ENCODE peak calls at places on chromosomes 13 and 19, in ten cellular contexts. P is glutamatergic neuron; X is NCI-H187 treated with DMSO at 0.1 percent for 48 hours; U is activated B cell treated with CpG ODN at 0.5 μM for 24 hours; Z is HT-29; F is NCI-H2029 treated with DMSO at 0.1 percent for 48 hours; S is M059J; J is GM12865; H is adipocyte; R is effector CD4-positive, alpha-beta T cell. I is an unnamed sample.

GRCh38 chr13:39501711-39502324 is 101.2 kb downstream of the LHFPL6 start:
- DNase-seq in X (no peak), J (no peak), P (no peak), R (no peak), S (peak; percentile 49), H (no peak), Z (no peak), U (no peak), F (no peak), I (no peak)

GRCh38 chr19:3110126-3110825 is 16.1 kb downstream of the GNA11 start:
- DNase-seq in H (no peak), F (no peak), Z (no peak), R (no peak), U (no peak), J (no peak), S (no peak), X (no peak), P (no peak), I (no peak)

GRCh38 chr19:33248954-33249613 is 23.4 kb upstream of the SLC7A10 start:
- DNase-seq in X (no peak), S (peak; percentile 63), R (no peak), Z (peak; percentile 64), J (no peak), U (no peak), F (no peak), P (no peak), H (no peak), I (peak; percentile 53)

GRCh38 chr19:53506728-53507127 is 31.2 kb upstream of the ZNF331 start:
- DNase-seq in U (no peak), F (no peak), J (no peak), H (no peak), Z (no peak), R (no peak), P (no peak), X (no peak), S (no peak), I (no peak)

GRCh38 chr13:95870421-95870820 is 182.8 kb downstream of the UGGT2 start:
- DNase-seq in J (no peak), S (no peak), R (no peak), F (no peak), X (no peak), H (no peak), U (no peak), P (no peak), Z (no peak), I (no peak)

GRCh38 chr13:24275041-24275440 is 34.3 kb upstream of the C1QTNF9 start:
- DNase-seq in X (no peak), U (no peak), S (no peak), F (no peak), H (no peak), J (peak; percentile 24), P (no peak), R (no peak), Z (no peak), I (no peak)

GRCh38 chr13:33723365-33723764 is 94.6 kb upstream of the RFC3 start:
- DNase-seq in X (no peak), J (no peak), R (no peak), S (no peak), U (no peak), H (peak; percentile 21), F (no peak), P (no peak), Z (no peak), I (peak; percentile 32)

GRCh38 chr13:65631078-65631477 is 1599.1 kb downstream of the PCDH9 start:
- DNase-seq in F (no peak), S (no peak), X (no peak), H (peak; percentile 68), Z (no peak), R (no peak), P (no peak), U (no peak), J (no peak), I (no peak)

GRCh38 chr13:74444161-74444571 is 310.0 kb upstream of the KLF12 start:
- DNase-seq in H (peak; percentile 20), R (no peak), S (peak; percentile 91), Z (no peak), J (no peak), X (no peak), P (no peak), U (no peak), F (no peak), I (no peak)

GRCh38 chr13:27339299-27339698 is 68.7 kb downstream of the RASL11A start:
- DNase-seq in R (peak; percentile 8), U (no peak), X (no peak), F (no peak), Z (peak; percentile 98), J (peak; percentile 70), H (peak; percentile 55), S (peak; percentile 11), P (peak; percentile 58), I (peak; percentile 60)

GRCh38 chr19:33134571-33135041 is 2.7 kb downstream of the WDR88 start:
- DNase-seq in P (no peak), X (no peak), F (no peak), U (no peak), R (no peak), S (no peak), J (no peak), H (no peak), Z (no peak), I (no peak)

GRCh38 chr19:55406869-55407624 is 541 bp downstream of the UBE2S start:
- DNase-seq in J (peak; percentile 53), F (no peak), P (peak; percentile 41), S (peak; percentile 33), Z (peak; percentile 54), R (no peak), H (peak; percentile 68), U (no peak), X (no peak), I (no peak)

GRCh38 chr19:41083516-41083915 is 4.7 kb upstream of the CYP2A13 start:
- DNase-seq in F (no peak), Z (peak; percentile 16), S (peak; percentile 57), R (no peak), P (no peak), X (no peak), U (no peak), H (no peak), J (no peak), I (no peak)

GRCh38 chr19:28886708-28887107 is 326.2 kb downstream of the UQCRFS1 start:
- DNase-seq in P (no peak), X (no peak), J (no peak), F (no peak), Z (no peak), S (no peak), H (no peak), R (no peak), U (no peak), I (no peak)

GRCh38 chr19:38691938-38692457 is 44.5 kb downstream of the ACTN4 start:
- DNase-seq in S (peak; percentile 95), R (no peak), X (no peak), F (no peak), Z (no peak), J (no peak), P (no peak), U (no peak), H (peak; percentile 95), I (no peak)

GRCh38 chr19:6092329-6093286 is 17.7 kb downstream of the RFX2 start:
- DNase-seq in Z (peak; percentile 89), F (no peak), R (no peak), S (peak; percentile 95), P (peak; percentile 80), U (no peak), J (peak; percentile 41), X (no peak), H (peak; percentile 88), I (peak; percentile 56)

GRCh38 chr13:99153219-99153618 is 47.4 kb upstream of the UBAC2 start:
- DNase-seq in S (peak; percentile 43), U (no peak), R (no peak), J (no peak), F (no peak), H (no peak), X (no peak), Z (no peak), P (no peak), I (no peak)

GRCh38 chr19:46383846-46384245 is 29.5 kb downstream of the CCDC8 start:
- DNase-seq in P (no peak), F (no peak), R (no peak), J (no peak), U (no peak), Z (no peak), X (no peak), S (no peak), H (no peak), I (no peak)

GRCh38 chr13:26041476-26041875 is 10.3 kb downstream of the SHISA2 start:
- DNase-seq in J (no peak), F (no peak), H (no peak), U (no peak), Z (no peak), R (no peak), S (no peak), X (no peak), P (no peak), I (no peak)

GRCh38 chr13:44305845-44306244 is 67.8 kb upstream of the SERP2 start:
- DNase-seq in S (peak; percentile 26), X (no peak), J (no peak), H (no peak), P (no peak), R (no peak), F (peak; percentile 13), Z (no peak), U (no peak), I (no peak)

GRCh38 chr19:17803264-17803896 is 8.4 kb downstream of the B3GNT3 start:
- DNase-seq in H (no peak), Z (no peak), P (no peak), U (no peak), F (no peak), J (no peak), X (no peak), S (no peak), R (no peak), I (no peak)

GRCh38 chr19:55206664-55207500 is 2.4 kb downstream of the PTPRH start:
- DNase-seq in X (no peak), Z (peak; percentile 99), F (peak; percentile 20), S (peak; percentile 93), U (no peak), R (no peak), H (peak; percentile 92), J (no peak), P (peak; percentile 82), I (peak; percentile 93)

GRCh38 chr19:36547001-36547732 is 19.1 kb upstream of the ZNF260 start:
- DNase-seq in S (peak; percentile 10), X (no peak), H (no peak), Z (peak; percentile 27), U (no peak), J (no peak), F (no peak), R (no peak), P (no peak), I (no peak)

GRCh38 chr13:52127783-52128702 is 830 bp downstream of the NEK5 start:
- DNase-seq in S (peak; percentile 64), H (peak; percentile 83), X (peak; percentile 11), F (peak; percentile 18), P (peak; percentile 43), Z (peak; percentile 96), R (peak; percentile 29), J (peak; percentile 59), U (peak; percentile 17), I (peak; percentile 68)

GRCh38 chr13:114226088-114226487 is 8.6 kb upstream of the CDC16 start:
- DNase-seq in R (no peak), H (no peak), P (no peak), J (peak; percentile 17), U (no peak), X (no peak), F (no peak), Z (no peak), S (no peak), I (no peak)

GRCh38 chr13:43448605-43449004 is 338.2 kb downstream of the ENOX1 start:
- DNase-seq in P (no peak), Z (no peak), X (no peak), F (no peak), J (no peak), H (no peak), S (no peak), R (no peak), U (no peak), I (no peak)

GRCh38 chr13:23695196-23695595 is 125.0 kb downstream of the TNFRSF19 start:
- DNase-seq in S (no peak), P (no peak), Z (no peak), U (no peak), J (no peak), F (no peak), X (no peak), H (no peak), R (no peak), I (no peak)

GRCh38 chr19:11066326-11066725 is 22.9 kb upstream of the LDLR start:
- DNase-seq in Z (no peak), X (no peak), J (no peak), F (no peak), R (no peak), S (no peak), U (no peak), P (no peak), H (no peak), I (no peak)

I was measured in HepG2.